ENCODE peak calls at places on chromosome 6, in five cellular contexts. One of them, this sample, is unnamed.

GRCh38 chr6:163793584-163793983 is 379.1 kb downstream of the QKI start:
- DNase-seq in keratinocyte: peak; percentile 19
- DNase-seq in fibroblast of lung: peak; percentile 94
- DNase-seq in DND-41: no peak
- DNase-seq in H1: no peak
- DNase-seq in this sample: no peak

GRCh38 chr6:37800904-37801669 is 18.4 kb upstream of the ZFAND3 start:
- DNase-seq in keratinocyte: no peak
- DNase-seq in fibroblast of lung: no peak
- DNase-seq in DND-41: no peak
- DNase-seq in H1: no peak
- DNase-seq in this sample: no peak

GRCh38 chr6:168239374-168239773 is 80.2 kb downstream of the DACT2 start:
- DNase-seq in keratinocyte: no peak
- DNase-seq in fibroblast of lung: peak; percentile 6
- DNase-seq in DND-41: no peak
- DNase-seq in H1: no peak
- DNase-seq in this sample: no peak

GRCh38 chr6:155381856-155382690 is 67.8 kb upstream of the TFB1M start:
- DNase-seq in keratinocyte: no peak
- DNase-seq in fibroblast of lung: peak; percentile 83
- DNase-seq in DND-41: no peak
- DNase-seq in H1: no peak
- DNase-seq in this sample: no peak

GRCh38 chr6:12580296-12580695 is 136.3 kb upstream of the PHACTR1 start:
- DNase-seq in keratinocyte: no peak
- DNase-seq in fibroblast of lung: peak; percentile 77
- DNase-seq in DND-41: no peak
- DNase-seq in H1: no peak
- DNase-seq in this sample: no peak

GRCh38 chr6:96299525-96299924 is 222.1 kb upstream of the UFL1 start:
- DNase-seq in keratinocyte: no peak
- DNase-seq in fibroblast of lung: no peak
- DNase-seq in DND-41: no peak
- DNase-seq in H1: no peak
- DNase-seq in this sample: no peak

GRCh38 chr6:43770417-43771209 is 602 bp downstream of the VEGFA start:
- DNase-seq in keratinocyte: no peak
- DNase-seq in fibroblast of lung: peak; percentile 61
- DNase-seq in DND-41: peak; percentile 67
- DNase-seq in H1: peak; percentile 84
- DNase-seq in this sample: peak; percentile 72

GRCh38 chr6:134168580-134169223 is 116.3 kb upstream of the SLC2A12 start:
- DNase-seq in keratinocyte: no peak
- DNase-seq in fibroblast of lung: no peak
- DNase-seq in DND-41: no peak
- DNase-seq in H1: no peak
- DNase-seq in this sample: no peak

GRCh38 chr6:6331393-6331792 is 10.9 kb upstream of the F13A1 start:
- DNase-seq in keratinocyte: no peak
- DNase-seq in fibroblast of lung: no peak
- DNase-seq in DND-41: no peak
- DNase-seq in H1: no peak
- DNase-seq in this sample: peak; percentile 96

GRCh38 chr6:37204014-37204751 is 34.2 kb downstream of the PIM1 start:
- DNase-seq in keratinocyte: no peak
- DNase-seq in fibroblast of lung: peak; percentile 46
- DNase-seq in DND-41: no peak
- DNase-seq in H1: no peak
- DNase-seq in this sample: no peak

GRCh38 chr6:28090902-28091586 is 10.7 kb downstream of the ZNF165 start:
- DNase-seq in keratinocyte: no peak
- DNase-seq in fibroblast of lung: no peak
- DNase-seq in DND-41: peak; percentile 26
- DNase-seq in H1: no peak
- DNase-seq in this sample: no peak

GRCh38 chr6:170189236-170189635 is 101.6 kb downstream of the DLL1 start:
- DNase-seq in keratinocyte: no peak
- DNase-seq in fibroblast of lung: no peak
- DNase-seq in DND-41: no peak
- DNase-seq in H1: peak; percentile 24
- DNase-seq in this sample: no peak

GRCh38 chr6:129605095-129605494 is 104.9 kb downstream of the ARHGAP18 start:
- DNase-seq in keratinocyte: no peak
- DNase-seq in fibroblast of lung: no peak
- DNase-seq in DND-41: no peak
- DNase-seq in H1: no peak
- DNase-seq in this sample: no peak

GRCh38 chr6:134951494-134952263 is 1.8 kb upstream of the ALDH8A1 start:
- DNase-seq in keratinocyte: no peak
- DNase-seq in fibroblast of lung: no peak
- DNase-seq in DND-41: no peak
- DNase-seq in H1: no peak
- DNase-seq in this sample: no peak

GRCh38 chr6:154509421-154510143 is 903 bp downstream of the CNKSR3 start:
- DNase-seq in keratinocyte: no peak
- DNase-seq in fibroblast of lung: peak; percentile 50
- DNase-seq in DND-41: no peak
- DNase-seq in H1: peak; percentile 85
- DNase-seq in this sample: no peak

GRCh38 chr6:96721227-96721626 is 116.0 kb downstream of the GPR63 start:
- DNase-seq in keratinocyte: no peak
- DNase-seq in fibroblast of lung: no peak
- DNase-seq in DND-41: no peak
- DNase-seq in H1: no peak
- DNase-seq in this sample: no peak

GRCh38 chr6:88493717-88494116 is 327.6 kb upstream of the CNR1 start:
- DNase-seq in keratinocyte: no peak
- DNase-seq in fibroblast of lung: no peak
- DNase-seq in DND-41: no peak
- DNase-seq in H1: no peak
- DNase-seq in this sample: no peak

GRCh38 chr6:153485072-153485471 is 354.0 kb upstream of the RGS17 start:
- DNase-seq in keratinocyte: no peak
- DNase-seq in fibroblast of lung: no peak
- DNase-seq in DND-41: no peak
- DNase-seq in H1: no peak
- DNase-seq in this sample: no peak

GRCh38 chr6:13712485-13712990 is 903 bp upstream of the RANBP9 start:
- DNase-seq in keratinocyte: no peak
- DNase-seq in fibroblast of lung: peak; percentile 20
- DNase-seq in DND-41: no peak
- DNase-seq in H1: no peak
- DNase-seq in this sample: peak; percentile 18

GRCh38 chr6:169935348-169935718 is 183.9 kb downstream of the ERMARD start:
- DNase-seq in keratinocyte: no peak
- DNase-seq in fibroblast of lung: no peak
- DNase-seq in DND-41: no peak
- DNase-seq in H1: no peak
- DNase-seq in this sample: no peak

GRCh38 chr6:110398778-110399177 is 16.6 kb downstream of the DDO start:
- DNase-seq in keratinocyte: no peak
- DNase-seq in fibroblast of lung: no peak
- DNase-seq in DND-41: no peak
- DNase-seq in H1: no peak
- DNase-seq in this sample: no peak

GRCh38 chr6:37391100-37391499 is 37.3 kb downstream of the RNF8 start:
- DNase-seq in keratinocyte: no peak
- DNase-seq in fibroblast of lung: no peak
- DNase-seq in DND-41: no peak
- DNase-seq in H1: no peak
- DNase-seq in this sample: no peak

GRCh38 chr6:157054531-157054979 is 268.8 kb downstream of the TMEM242 start:
- DNase-seq in keratinocyte: no peak
- DNase-seq in fibroblast of lung: no peak
- DNase-seq in DND-41: peak; percentile 17
- DNase-seq in H1: no peak
- DNase-seq in this sample: peak; percentile 61

GRCh38 chr6:142291512-142291911 is 10.3 kb upstream of the ADGRG6 start:
- DNase-seq in keratinocyte: no peak
- DNase-seq in fibroblast of lung: no peak
- DNase-seq in DND-41: no peak
- DNase-seq in H1: no peak
- DNase-seq in this sample: no peak

GRCh38 chr6:162017551-162017950 is 710.0 kb downstream of the PRKN start:
- DNase-seq in keratinocyte: no peak
- DNase-seq in fibroblast of lung: no peak
- DNase-seq in DND-41: no peak
- DNase-seq in H1: no peak
- DNase-seq in this sample: no peak

GRCh38 chr6:119241124-119241491 is 108.5 kb downstream of the MAN1A1 start:
- DNase-seq in keratinocyte: no peak
- DNase-seq in fibroblast of lung: peak; percentile 22
- DNase-seq in DND-41: no peak
- DNase-seq in H1: no peak
- DNase-seq in this sample: no peak

GRCh38 chr6:141110486-141110885 is 1022.2 kb upstream of the GJE1 start:
- DNase-seq in keratinocyte: peak; percentile 19
- DNase-seq in fibroblast of lung: peak; percentile 84
- DNase-seq in DND-41: no peak
- DNase-seq in H1: no peak
- DNase-seq in this sample: no peak
- H3K4me3 ChIP-seq in keratinocyte: no peak overlapping the region
- H3K4me3 ChIP-seq in fibroblast of lung: no peak overlapping the region
- H3K4me3 ChIP-seq in DND-41: no peak overlapping the region
- H3K4me3 ChIP-seq in H1: no peak overlapping the region
- H3K4me3 ChIP-seq in this sample: no peak overlapping the region

DNA sequence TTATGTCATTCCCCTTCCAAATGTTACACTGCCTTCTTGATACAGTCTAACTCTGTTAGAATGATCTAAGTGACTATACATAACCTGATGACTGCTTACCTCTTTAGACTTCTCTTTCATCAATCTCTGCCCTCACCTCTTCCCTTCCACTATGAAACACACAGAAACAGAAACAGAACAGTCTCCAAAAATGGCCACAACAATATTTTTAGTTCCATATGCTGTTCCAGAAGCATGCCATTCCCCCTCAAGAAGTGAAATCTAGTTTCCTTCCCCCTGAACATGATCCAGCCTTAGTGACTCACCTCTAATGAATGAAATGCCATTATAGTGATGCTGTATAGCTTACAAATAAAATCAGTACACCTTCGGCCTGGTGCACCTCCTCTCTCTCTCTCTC is 229.3 kb upstream of the TENT5A start:
- DNase-seq in keratinocyte: no peak
- DNase-seq in fibroblast of lung: peak; percentile 90
- DNase-seq in DND-41: no peak
- DNase-seq in H1: no peak
- DNase-seq in this sample: no peak
- H2AFZ ChIP-seq in keratinocyte: peak overlapping the region; percentile 55
- H2AFZ ChIP-seq in fibroblast of lung: peak overlapping the region; percentile 51
- H2AFZ ChIP-seq in DND-41: no peak overlapping the region
- H2AFZ ChIP-seq in H1: no peak overlapping the region
- H2AFZ ChIP-seq in this sample: no peak overlapping the region

GRCh38 chr6:41914869-41915268 is 6.1 kb downstream of the MED20 start:
- DNase-seq in keratinocyte: no peak
- DNase-seq in fibroblast of lung: no peak
- DNase-seq in DND-41: no peak
- DNase-seq in H1: no peak
- DNase-seq in this sample: no peak

GRCh38 chr6:41909727-41910126 is 11.2 kb downstream of the MED20 start:
- DNase-seq in keratinocyte: no peak
- DNase-seq in fibroblast of lung: no peak
- DNase-seq in DND-41: no peak
- DNase-seq in H1: no peak
- DNase-seq in this sample: no peak

GRCh38 chr6:41917528-41917927 is 3.4 kb downstream of the MED20 start:
- DNase-seq in keratinocyte: peak; percentile 61
- DNase-seq in fibroblast of lung: peak; percentile 96
- DNase-seq in DND-41: no peak
- DNase-seq in H1: no peak
- DNase-seq in this sample: no peak

GRCh38 chr6:41914343-41914742 is 6.6 kb downstream of the MED20 start:
- DNase-seq in keratinocyte: no peak
- DNase-seq in fibroblast of lung: no peak
- DNase-seq in DND-41: no peak
- DNase-seq in H1: no peak
- DNase-seq in this sample: no peak
- H3K27ac ChIP-seq in keratinocyte: no peak overlapping the region
- H3K27ac ChIP-seq in fibroblast of lung: no peak overlapping the region
- H3K27ac ChIP-seq in DND-41: no peak overlapping the region
- H3K27ac ChIP-seq in H1: no peak overlapping the region
- H3K27ac ChIP-seq in this sample: no peak overlapping the region

GRCh38 chr6:30544666-30545272 is 11.5 kb downstream of the GNL1 start:
- DNase-seq in keratinocyte: no peak
- DNase-seq in fibroblast of lung: peak; percentile 66
- DNase-seq in DND-41: peak; percentile 33
- DNase-seq in H1: no peak
- DNase-seq in this sample: peak; percentile 67

GRCh38 chr6:30542404-30542725 is 13.9 kb downstream of the GNL1 start:
- DNase-seq in keratinocyte: no peak
- DNase-seq in fibroblast of lung: no peak
- DNase-seq in DND-41: no peak
- DNase-seq in H1: no peak
- DNase-seq in this sample: peak; percentile 61

GRCh38 chr6:30542915-30543314 is 13.4 kb downstream of the GNL1 start:
- DNase-seq in keratinocyte: no peak
- DNase-seq in fibroblast of lung: peak; percentile 12
- DNase-seq in DND-41: no peak
- DNase-seq in H1: no peak
- DNase-seq in this sample: no peak

GRCh38 chr6:30543824-30544223 is 12.5 kb downstream of the GNL1 start:
- DNase-seq in keratinocyte: no peak
- DNase-seq in fibroblast of lung: no peak
- DNase-seq in DND-41: no peak
- DNase-seq in H1: no peak
- DNase-seq in this sample: no peak

GRCh38 chr6:30541515-30542403 is 14.5 kb downstream of the GNL1 start:
- DNase-seq in keratinocyte: peak; percentile 52
- DNase-seq in fibroblast of lung: peak; percentile 82
- DNase-seq in DND-41: peak; percentile 80
- DNase-seq in H1: peak; percentile 87
- DNase-seq in this sample: peak; percentile 87
- H3K4me3 ChIP-seq in keratinocyte: no peak overlapping the region
- H3K4me3 ChIP-seq in fibroblast of lung: peak overlapping the region; percentile 1
- H3K4me3 ChIP-seq in DND-41: no peak overlapping the region
- H3K4me3 ChIP-seq in H1: peak overlapping the region; percentile 13
- H3K4me3 ChIP-seq in this sample: peak overlapping the region; percentile 46

DNA sequence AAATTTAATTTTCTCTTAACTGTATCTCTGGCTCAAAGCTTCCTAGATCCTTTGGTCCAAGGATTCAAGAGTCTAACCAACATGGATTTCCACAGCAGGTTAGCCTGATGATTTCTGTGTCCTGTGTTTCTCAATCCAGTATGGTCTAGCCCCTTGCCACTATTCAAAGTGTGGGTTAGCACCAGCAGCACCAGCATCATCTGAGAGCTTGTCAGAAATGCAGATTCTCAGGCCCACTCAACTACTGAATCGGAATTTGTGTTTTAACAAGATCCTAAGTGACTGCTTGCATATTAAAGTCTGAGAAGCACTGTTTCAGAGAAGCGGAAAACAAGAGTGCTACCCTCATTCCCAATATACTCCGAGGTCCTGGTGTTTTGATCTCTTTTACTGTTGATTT is 133.8 kb upstream of the PRDM1 start:
- DNase-seq in keratinocyte: no peak
- DNase-seq in fibroblast of lung: no peak
- DNase-seq in DND-41: no peak
- DNase-seq in H1: no peak
- DNase-seq in this sample: no peak
- H2AFZ ChIP-seq in keratinocyte: no peak overlapping the region
- H2AFZ ChIP-seq in fibroblast of lung: no peak overlapping the region
- H2AFZ ChIP-seq in DND-41: no peak overlapping the region
- H2AFZ ChIP-seq in H1: no peak overlapping the region
- H2AFZ ChIP-seq in this sample: no peak overlapping the region

This sample was measured in OCI-LY7.